ENCODE peak calls at places on chromosome 14, in seven cellular contexts. O, W, J, K, P, I and F are unnamed samples.
A peak's percentile ranks its signal among the peaks of the same experiment; 100 is the strongest.

GRCh38 chr14:90567991-90568390 is 171.2 kb downstream of the CALM1 start:
- DNase-seq in J (peak; percentile 52), K (no peak), I (no peak), P (no peak), O (no peak), W (no peak), F (no peak)

GRCh38 chr14:64815257-64815656 is 64.5 kb downstream of the SPTB start:
- DNase-seq in I (no peak), K (no peak), O (no peak), W (no peak), J (no peak), P (no peak), F (no peak)

GRCh38 chr14:26730929-26731618 is 133.2 kb upstream of the NOVA1 start:
- DNase-seq in O (no peak), P (no peak), K (no peak), I (peak; percentile 41), J (peak; percentile 47), W (no peak), F (no peak)

GRCh38 chr14:62126885-62127478 is 364.8 kb downstream of the SNAPC1 start:
- DNase-seq in P (peak; percentile 13), K (peak; percentile 31), W (no peak), I (peak; percentile 85), O (no peak), J (no peak), F (no peak)

GRCh38 chr14:68786491-68787234 is 6.2 kb downstream of the ZFP36L1 start:
- DNase-seq in W (no peak), I (peak; percentile 50), K (peak; percentile 53), J (no peak), P (no peak), O (no peak), F (no peak)

GRCh38 chr14:68666899-68667298 is 126.0 kb downstream of the ZFP36L1 start:
- DNase-seq in K (no peak), J (no peak), P (no peak), W (no peak), O (no peak), I (no peak), F (no peak)

GRCh38 chr14:54133896-54134295 is 177.3 kb upstream of the BMP4 start:
- DNase-seq in O (peak; percentile 29), I (peak; percentile 93), J (no peak), P (no peak), K (peak; percentile 11), W (no peak), F (no peak)

GRCh38 chr14:22974530-22975313 is 7.6 kb downstream of the AJUBA start:
- DNase-seq in K (no peak), W (no peak), P (no peak), O (no peak), I (no peak), J (peak; percentile 62), F (no peak)

GRCh38 chr14:73723799-73724621 is 9.8 kb upstream of the PNMA1 start:
- DNase-seq in W (no peak), K (peak; percentile 74), O (peak; percentile 78), I (peak; percentile 96), P (no peak), J (peak; percentile 90), F (peak; percentile 70)

GRCh38 chr14:50670196-50670875 is 2.2 kb upstream of the SAV1 start:
- DNase-seq in J (peak; percentile 11), O (no peak), K (no peak), P (no peak), W (no peak), I (no peak), F (no peak)

GRCh38 chr14:64723691-64724577 is 19.7 kb downstream of the PLEKHG3 start:
- DNase-seq in O (no peak), I (no peak), P (no peak), K (no peak), W (no peak), J (no peak), F (peak; percentile 4)

GRCh38 chr14:34930591-34931069 is 52.2 kb upstream of the SRP54 start:
- DNase-seq in P (peak; percentile 67), W (no peak), J (no peak), I (no peak), K (no peak), O (no peak), F (no peak)

GRCh38 chr14:23168246-23168645 is 15.2 kb downstream of the SLC7A8 start:
- DNase-seq in I (no peak), K (no peak), P (no peak), J (no peak), O (no peak), W (no peak), F (no peak)

GRCh38 chr14:22265319-22266140 is 323.5 kb downstream of the DAD1 start:
- DNase-seq in W (no peak), J (no peak), P (no peak), O (no peak), I (peak; percentile 56), K (no peak), F (no peak)

GRCh38 chr14:71320734-71321555 is 413.7 kb downstream of the PCNX1 start:
- DNase-seq in O (peak; percentile 65), K (peak; percentile 46), P (peak; percentile 49), I (peak; percentile 54), J (peak; percentile 84), W (peak; percentile 66), F (peak; percentile 57)

GRCh38 chr14:22820731-22821130 is 5.5 kb upstream of the SLC7A7 start:
- DNase-seq in O (no peak), W (no peak), P (no peak), K (no peak), I (peak; percentile 75), J (no peak), F (no peak)

GRCh38 chr14:30227436-30227835 is 299.8 kb upstream of the PRKD1 start:
- DNase-seq in I (no peak), J (peak; percentile 83), K (no peak), P (no peak), W (no peak), O (no peak), F (peak; percentile 37)

GRCh38 chr14:101409006-101409543 is 152.2 kb upstream of the DIO3 start:
- DNase-seq in J (no peak), O (no peak), I (peak; percentile 11), K (no peak), W (no peak), P (no peak), F (no peak)
- H3K27ac ChIP-seq in J (no peak overlapping the region), O (no peak overlapping the region), I (peak overlapping the region; percentile 51), K (no peak overlapping the region), W (no peak overlapping the region), P (no peak overlapping the region), F (no peak overlapping the region)

DNA sequence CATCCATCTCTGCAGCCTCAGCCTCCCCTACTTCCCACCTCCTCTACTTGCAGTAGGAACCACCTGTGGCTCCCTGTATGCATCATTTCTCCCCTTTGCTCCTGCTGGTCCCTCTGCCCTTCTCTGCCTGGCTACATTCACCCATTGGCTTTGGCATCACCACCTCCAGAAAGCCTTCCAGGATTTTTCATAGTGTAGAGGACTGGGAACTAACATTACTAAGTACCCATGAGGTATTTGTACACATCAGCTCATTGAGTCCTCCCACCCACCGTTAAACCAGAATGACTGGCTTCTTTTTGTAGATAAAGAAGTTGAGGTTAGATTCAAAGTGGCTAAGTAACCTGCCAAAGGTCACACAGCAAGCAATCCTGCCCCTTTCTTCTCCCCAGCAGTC is 17.1 kb downstream of the SYNE3 start:
- DNase-seq in P (no peak), O (no peak), J (no peak), K (no peak), I (no peak), W (no peak), F (no peak)
- H3K4me3 ChIP-seq in P (no peak overlapping the region), O (no peak overlapping the region), J (no peak overlapping the region), K (no peak overlapping the region), I (no peak overlapping the region), W (no peak overlapping the region), F (no peak overlapping the region)

DNA sequence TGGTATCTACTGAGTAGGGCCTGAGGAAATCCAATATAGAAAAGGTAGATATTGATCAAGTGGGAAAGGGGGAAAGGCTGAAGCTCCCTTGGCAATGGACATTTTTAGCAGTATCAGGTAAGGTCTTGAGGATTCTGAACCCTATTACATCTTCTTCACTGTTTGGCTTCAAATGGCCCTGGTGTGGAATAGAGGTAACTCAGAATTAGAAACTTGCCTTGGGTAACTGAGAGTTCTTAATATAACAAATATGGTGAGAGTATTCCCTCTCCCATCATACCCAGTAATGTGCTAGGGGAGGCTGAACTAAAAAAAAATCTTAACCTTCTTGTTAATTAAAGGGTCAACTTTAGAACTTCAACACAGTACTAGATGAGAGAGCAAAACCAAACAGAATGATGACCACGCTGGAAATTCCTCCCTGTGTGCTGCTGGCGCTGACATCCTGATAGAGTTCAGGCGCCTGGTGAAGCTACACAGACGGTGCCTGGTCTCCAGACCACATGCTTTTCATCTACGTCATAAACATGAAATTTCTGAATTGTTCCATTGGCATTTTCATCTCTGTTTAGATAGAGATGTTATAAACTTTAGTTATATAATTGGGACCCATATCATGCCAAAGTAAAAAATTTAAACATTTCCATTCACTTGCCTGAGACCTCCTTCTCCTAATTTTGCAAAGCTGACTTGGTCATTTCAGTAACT is 128.3 kb downstream of the AKAP6 start:
- DNase-seq in W (no peak), K (no peak), I (no peak), J (peak; percentile 77), O (no peak), P (no peak), F (peak; percentile 55)
- H3K27ac ChIP-seq in W (no peak overlapping the region), K (no peak overlapping the region), I (no peak overlapping the region), J (peak overlapping the region; percentile 86), O (peak overlapping the region; percentile 97), P (no peak overlapping the region), F (peak overlapping the region; percentile 87)

GRCh38 chr14:52730708-52731111 is 744 bp downstream of the STYX start:
- DNase-seq in K (no peak), W (no peak), I (peak; percentile 45), J (no peak), P (no peak), O (no peak), F (no peak)
- H3K4me3 ChIP-seq in K (peak overlapping the region; percentile 97), W (peak overlapping the region; percentile 91), I (peak overlapping the region; percentile 80), J (peak overlapping the region; percentile 61), P (peak overlapping the region; percentile 88), O (peak overlapping the region; percentile 85), F (peak overlapping the region; percentile 99)

DNA sequence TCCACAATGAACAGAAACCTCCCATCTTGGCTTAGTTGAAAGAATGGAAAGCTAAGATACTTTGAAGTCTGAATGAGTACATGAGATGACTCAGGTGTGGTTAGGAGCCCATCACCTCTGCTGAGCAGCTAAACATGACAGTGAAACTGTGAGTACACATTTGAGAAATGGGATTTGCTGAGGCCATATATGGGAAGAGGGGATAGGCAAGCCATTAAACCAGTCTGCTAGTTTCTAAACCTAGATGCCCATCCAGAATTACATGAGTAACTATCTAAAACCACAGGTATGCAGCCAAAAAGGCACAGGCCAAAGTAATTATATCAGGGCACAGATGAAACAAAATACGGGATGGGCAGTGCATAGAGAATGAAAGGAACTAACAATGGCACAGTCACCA is 41.2 kb downstream of the NKX2-1 start:
- DNase-seq in W (no peak), K (no peak), J (no peak), P (no peak), I (peak; percentile 93), O (no peak), F (no peak)
- H3K27ac ChIP-seq in W (no peak overlapping the region), K (no peak overlapping the region), J (no peak overlapping the region), P (no peak overlapping the region), I (peak overlapping the region; percentile 70), O (no peak overlapping the region), F (no peak overlapping the region)